ENCODE peak calls at places on chromosome 11, in eight cellular contexts. W is MM.1S, V is colonic mucosa, X is stomach, H is body of pancreas, S is IMR-90, K is fibroblast of lung, D is adipocyte. Q is an unnamed sample.

GRCh38 chr11:65888163-65888814 is at the start of gene FIBP:
- DNase-seq in W (peak; percentile 97), V (peak; percentile 99), X (peak; percentile 98), H (peak; percentile 98), S (peak; percentile 96), K (peak; percentile 96), D (peak; percentile 99), Q (peak; percentile 84)

GRCh38 chr11:65852508-65853248 is 5.3 kb downstream of the CFL1 start:
- DNase-seq in W (no peak), V (peak; percentile 24), X (no peak), H (peak; percentile 12), S (no peak), K (no peak), D (no peak), Q (no peak)

GRCh38 chr11:35786918-35787557 is 124.5 kb downstream of the TRIM44 start:
- DNase-seq in W (no peak), V (no peak), X (no peak), H (no peak), S (peak; percentile 73), K (peak; percentile 40), D (peak; percentile 81), Q (no peak)

GRCh38 chr11:78425436-78425835 is 7.8 kb upstream of the GAB2 start:
- DNase-seq in W (no peak), V (no peak), X (no peak), H (no peak), S (no peak), K (no peak), D (no peak), Q (no peak)

GRCh38 chr11:34724973-34725372 is 104.1 kb downstream of the EHF start:
- DNase-seq in W (no peak), V (no peak), X (no peak), H (no peak), S (no peak), K (no peak), D (no peak), Q (no peak)

GRCh38 chr11:120818097-120818496 is 205.8 kb upstream of the TBCEL start:
- DNase-seq in W (no peak), V (no peak), X (no peak), H (no peak), S (no peak), K (no peak), D (no peak), Q (no peak)

GRCh38 chr11:103397369-103397768 is 288.1 kb downstream of the DYNC2H1 start:
- DNase-seq in W (no peak), V (no peak), X (no peak), H (no peak), S (peak; percentile 78), K (peak; percentile 11), D (peak; percentile 64), Q (no peak)

GRCh38 chr11:74697722-74698121 is 33.5 kb downstream of the CHRDL2 start:
- DNase-seq in W (no peak), V (no peak), X (no peak), H (no peak), S (no peak), K (no peak), D (no peak), Q (no peak)

GRCh38 chr11:130894322-130895025 is 21.8 kb downstream of the SNX19 start:
- DNase-seq in W (peak; percentile 58), V (peak; percentile 73), X (peak; percentile 75), H (peak; percentile 60), S (peak; percentile 77), K (peak; percentile 61), D (peak; percentile 87), Q (peak; percentile 49)

GRCh38 chr11:16299884-16300778 is 56.2 kb downstream of the SOX6 start:
- DNase-seq in W (no peak), V (no peak), X (no peak), H (no peak), S (no peak), K (no peak), D (no peak), Q (no peak)

GRCh38 chr11:118908264-118908663 is 17.5 kb downstream of the BCL9L start:
- DNase-seq in W (no peak), V (no peak), X (no peak), H (no peak), S (no peak), K (no peak), D (no peak), Q (no peak)

GRCh38 chr11:120031612-120032600 is 106.0 kb downstream of the TRIM29 start:
- DNase-seq in W (no peak), V (no peak), X (no peak), H (no peak), S (no peak), K (no peak), D (no peak), Q (no peak)

GRCh38 chr11:126645206-126645605 is 289.7 kb downstream of the ST3GAL4 start:
- DNase-seq in W (no peak), V (no peak), X (no peak), H (no peak), S (no peak), K (peak; percentile 81), D (peak; percentile 51), Q (no peak)

GRCh38 chr11:77204792-77205466 is 76.9 kb downstream of the MYO7A start:
- DNase-seq in W (peak; percentile 2), V (no peak), X (no peak), H (no peak), S (no peak), K (no peak), D (no peak), Q (no peak)

DNA sequence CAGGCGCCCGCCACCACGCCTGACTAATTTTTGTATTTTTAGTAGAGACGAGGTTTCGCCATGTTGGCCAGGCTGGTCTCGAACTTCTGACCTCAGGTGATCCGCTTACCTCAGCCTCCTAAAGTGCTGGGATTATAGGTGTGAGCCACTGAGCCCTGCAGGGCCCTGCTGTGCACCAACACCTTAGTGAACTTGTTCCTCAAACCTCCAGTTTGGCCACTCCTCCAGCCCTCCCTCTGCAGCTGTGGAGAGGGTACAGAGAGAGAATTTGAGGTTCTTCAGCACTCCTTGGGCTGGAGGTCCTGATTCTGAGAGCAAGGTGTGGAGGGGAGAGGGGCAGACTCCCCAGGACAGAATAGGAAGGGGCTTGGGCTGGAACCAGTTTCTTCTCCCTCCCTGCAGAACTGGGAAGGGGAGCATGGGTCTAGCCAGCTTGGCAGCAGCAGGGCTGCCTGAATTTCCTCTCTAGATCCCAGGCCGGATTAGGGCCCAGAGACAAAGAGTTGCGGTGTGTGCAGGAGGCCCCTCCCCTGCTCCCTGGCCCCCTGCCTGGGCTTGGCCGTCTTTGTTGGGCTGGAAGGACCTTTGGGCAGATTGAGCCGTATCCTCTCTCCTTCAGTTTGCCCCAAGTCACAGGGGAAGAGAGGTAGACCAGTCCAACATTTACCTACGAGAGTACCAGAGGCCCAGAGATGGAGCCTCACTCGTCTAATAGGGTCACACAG is 2.3 kb upstream of the PEX16 start:
- DNase-seq in W (no peak), V (no peak), X (peak; percentile 81), H (peak; percentile 13), S (no peak), K (no peak), D (no peak), Q (no peak)
- H3K4me3 ChIP-seq in W (no peak overlapping the region), V (no peak overlapping the region), X (no peak overlapping the region), H (no peak overlapping the region), S (no peak overlapping the region), K (no peak overlapping the region), D (no peak overlapping the region), Q (no peak overlapping the region)

DNA sequence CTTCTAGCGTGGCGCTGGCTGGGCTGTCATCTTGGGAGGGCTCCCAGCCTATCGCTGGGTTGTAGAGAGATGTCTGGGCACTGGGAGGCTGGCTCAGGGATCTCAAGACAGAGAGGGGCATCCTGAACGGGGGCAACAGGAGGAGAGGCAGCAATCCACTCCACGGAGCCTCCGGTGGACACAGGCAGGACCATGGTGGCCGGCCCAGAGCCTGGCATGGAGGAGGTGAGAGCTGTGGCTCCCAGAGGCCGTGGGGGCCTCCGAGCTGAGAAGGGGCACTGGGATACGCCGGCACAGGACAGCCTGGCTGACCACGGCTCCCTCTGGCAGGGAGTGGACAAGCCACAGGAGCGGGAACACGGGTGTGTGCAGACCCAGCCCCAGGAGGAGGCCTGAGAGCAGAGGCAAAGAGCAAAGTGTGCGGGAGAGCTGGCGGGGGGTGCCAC is 9.2 kb downstream of the MRGPRF start:
- DNase-seq in W (no peak), V (no peak), X (no peak), H (no peak), S (no peak), K (no peak), D (no peak), Q (no peak)
- H3K4me1 ChIP-seq in W (no peaks in the 10 kb centered on the region), V (peaks cover under 1% of the 10 kb centered on the region), X (peaks cover 17% of the 10 kb centered on the region), H (peaks cover 19% of the 10 kb centered on the region), S (peaks cover 32% of the 10 kb centered on the region), K (peaks cover 33% of the 10 kb centered on the region), D (peaks cover 49% of the 10 kb centered on the region), Q (no peaks in the 10 kb centered on the region)

GRCh38 chr11:6647282-6647679 is 8.3 kb downstream of the DCHS1 start:
- DNase-seq in W (no peak), V (peak; percentile 34), X (no peak), H (no peak), S (peak; percentile 56), K (no peak), D (peak; percentile 50), Q (no peak)

GRCh38 chr11:6650980-6651379 is 4.6 kb downstream of the DCHS1 start:
- DNase-seq in W (no peak), V (no peak), X (no peak), H (no peak), S (peak; percentile 55), K (peak; percentile 58), D (no peak), Q (no peak)

GRCh38 chr11:6648505-6648904 is 7.1 kb downstream of the DCHS1 start:
- DNase-seq in W (no peak), V (no peak), X (no peak), H (no peak), S (no peak), K (no peak), D (no peak), Q (no peak)

GRCh38 chr11:6647836-6648235 is 7.8 kb downstream of the DCHS1 start:
- DNase-seq in W (no peak), V (no peak), X (no peak), H (no peak), S (no peak), K (no peak), D (no peak), Q (no peak)

DNA sequence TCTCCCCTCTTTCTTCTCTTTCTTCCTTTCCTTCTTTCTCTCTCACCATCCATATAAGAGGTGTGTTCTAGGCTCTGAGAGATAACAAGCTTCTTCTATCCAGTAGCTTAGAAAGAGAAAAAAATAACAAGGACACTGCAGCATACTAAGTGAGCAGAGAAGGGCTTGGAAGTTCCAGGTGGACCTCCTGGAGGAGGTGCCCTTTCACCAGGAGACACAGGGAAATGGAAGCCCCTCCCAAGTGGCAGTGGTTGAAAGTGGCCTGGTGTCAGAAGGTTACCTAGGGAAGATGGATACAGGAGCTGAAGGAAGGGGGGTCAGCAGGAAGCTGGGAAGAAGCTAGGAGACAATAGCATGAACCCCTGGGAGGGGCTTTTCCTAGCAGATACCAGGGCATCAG is 5.5 kb downstream of the DCHS1 start:
- DNase-seq in W (no peak), V (no peak), X (no peak), H (no peak), S (no peak), K (no peak), D (no peak), Q (no peak)
- H3K27me3 ChIP-seq in W (peaks cover 27% of the 10 kb centered on the region), V (peaks cover 3% of the 10 kb centered on the region), X (no peaks in the 10 kb centered on the region), H (no peaks in the 10 kb centered on the region), S (peaks cover 10% of the 10 kb centered on the region), K (peaks cover 31% of the 10 kb centered on the region), D (peaks cover 52% of the 10 kb centered on the region), Q (no peaks in the 10 kb centered on the region)

DNA sequence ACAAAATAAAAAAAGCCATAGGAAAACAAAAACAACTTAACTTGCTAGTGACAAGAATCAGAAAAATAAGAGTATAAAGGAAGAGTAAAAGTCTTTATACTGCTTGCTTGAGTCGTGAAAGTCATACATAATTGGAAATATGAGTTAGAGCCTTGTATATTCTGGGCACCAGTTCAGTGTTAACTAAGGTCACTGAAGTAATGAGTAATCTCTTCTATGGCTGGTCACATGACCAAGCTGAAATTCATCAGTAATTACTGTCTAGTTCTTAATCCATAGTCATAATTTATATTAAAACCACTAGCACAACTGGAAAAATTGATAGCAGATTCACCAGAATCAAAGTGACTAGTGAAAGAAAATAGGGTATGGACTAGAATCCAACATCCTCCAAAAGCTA is 84.3 kb upstream of the SLC5A12 start:
- DNase-seq in W (no peak), V (no peak), X (no peak), H (no peak), S (peak; percentile 22), K (peak; percentile 59), D (peak; percentile 16), Q (no peak)
- H3K4me3 ChIP-seq in W (no peak overlapping the region), V (no peak overlapping the region), X (no peak overlapping the region), H (no peak overlapping the region), S (no peak overlapping the region), K (no peak overlapping the region), D (peak overlapping the region; percentile 54), Q (no peak overlapping the region)

Q was measured in naive thymus-derived CD4-positive, alpha-beta T cell.